ENCODE peak calls at places on chromosomes 2 and 18, in five cellular contexts. R is MCF 10A; O is stimulated activated CD8-positive, alpha-beta memory T cell treated with anti-CD3 and anti-CD28 coated beads, Interleukin-12 subunit alpha, Interleukin-12 subunit beta, amount 100 ng/mL, for 1 hour; Z is IMR-90; E is NCI-H1436. V is an unnamed sample.

GRCh38 chr2:100427627-100428258 is 10.3 kb upstream of the CHST10 start:
- DNase-seq in R (peak), O (peak), Z (peak), E (no peak), V (peak)

GRCh38 chr2:171347591-171348032 is 86.2 kb downstream of the METTL8 start:
- DNase-seq in R (peak), O (no peak), Z (peak), E (no peak), V (no peak)

GRCh38 chr2:12712871-12713270 is 3.9 kb upstream of the TRIB2 start:
- DNase-seq in R (no peak), O (no peak), Z (peak), E (no peak), V (no peak)

GRCh38 chr18:27585602-27586173 is 400.6 kb upstream of the CHST9 start:
- DNase-seq in R (no peak), O (no peak), Z (no peak), E (no peak), V (no peak)

GRCh38 chr2:115771516-115771915 is 1329.1 kb downstream of the DPP10 start:
- DNase-seq in R (no peak), O (no peak), Z (no peak), E (no peak), V (no peak)

GRCh38 chr2:67322361-67323001 is 74.7 kb upstream of the ETAA1 start:
- DNase-seq in R (peak), O (no peak), Z (peak), E (peak), V (peak)

GRCh38 chr2:5914831-5915611 is 222.8 kb downstream of the SOX11 start:
- DNase-seq in R (peak), O (no peak), Z (peak), E (no peak), V (no peak)

GRCh38 chr18:615773-616172 is 19.0 kb downstream of the CLUL1 start:
- DNase-seq in R (no peak), O (no peak), Z (no peak), E (no peak), V (no peak)

GRCh38 chr2:42046819-42047487 is 868 bp upstream of the PKDCC start:
- DNase-seq in R (no peak), O (no peak), Z (no peak), E (peak), V (no peak)

GRCh38 chr2:39728941-39729351 is 50.1 kb downstream of the THUMPD2 start:
- DNase-seq in R (peak), O (no peak), Z (peak), E (peak), V (peak)

GRCh38 chr2:149271575-149271974 is 58.8 kb upstream of the LYPD6 start:
- DNase-seq in R (no peak), O (no peak), Z (no peak), E (no peak), V (no peak)

GRCh38 chr2:106581755-106582430 is 94.7 kb downstream of the CD8B2 start:
- DNase-seq in R (peak), O (peak), Z (peak), E (peak), V (peak)

GRCh38 chr2:81576713-81577112 is 1272.2 kb upstream of the LRRTM1 start:
- DNase-seq in R (peak), O (no peak), Z (no peak), E (no peak), V (no peak)

GRCh38 chr2:207624170-207625013 is 802 bp downstream of the METTL21A start:
- DNase-seq in R (peak), O (peak), Z (peak), E (peak), V (peak)

GRCh38 chr2:62576276-62576939 is 70.4 kb upstream of the TMEM17 start:
- DNase-seq in R (no peak), O (no peak), Z (no peak), E (no peak), V (no peak)

GRCh38 chr2:180573951-180574350 is 406.5 kb upstream of the UBE2E3 start:
- DNase-seq in R (peak), O (no peak), Z (peak), E (no peak), V (no peak)

V was measured in cerebellar cortex.